ENCODE peak calls at places on chromosomes 1 and 21, in nine cellular contexts. A, H, V, W, P, T, X, S and F are unnamed samples.

GRCh38 chr1:220990417-220991337 is 111.4 kb downstream of the HLX start:
- DNase-seq in A (no peak), H (no peak), V (peak), W (no peak), P (peak), T (peak), X (peak), S (no peak), F (no peak)

GRCh38 chr1:10519016-10519417 is 44.3 kb downstream of the PEX14 start:
- DNase-seq in A (no peak), H (peak), V (no peak), W (no peak), P (no peak), T (no peak), X (peak), S (no peak), F (no peak)

GRCh38 chr1:147627435-147628110 is 42.8 kb downstream of the ACP6 start:
- DNase-seq in A (peak), H (peak), V (peak), W (peak), P (peak), T (peak), X (peak), S (peak), F (peak)

GRCh38 chr1:204992499-204992898 is 50.5 kb upstream of the CNTN2 start:
- DNase-seq in A (peak), H (peak), V (no peak), W (no peak), P (no peak), T (no peak), X (no peak), S (no peak), F (no peak)

GRCh38 chr1:53166912-53167311 is 24.5 kb upstream of the SLC1A7 start:
- DNase-seq in A (no peak), H (no peak), V (no peak), W (no peak), P (no peak), T (no peak), X (no peak), S (no peak), F (no peak)

GRCh38 chr21:36860736-36861594 is 105.5 kb downstream of the HLCS start:
- DNase-seq in A (no peak), H (no peak), V (peak), W (no peak), P (no peak), T (peak), X (no peak), S (no peak), F (peak)

GRCh38 chr1:30184393-30185141 is 538.8 kb downstream of the MATN1 start:
- DNase-seq in A (no peak), H (no peak), V (no peak), W (no peak), P (no peak), T (no peak), X (no peak), S (no peak), F (no peak)

GRCh38 chr1:83098791-83099190 is 900.1 kb downstream of the TTLL7 start:
- DNase-seq in A (no peak), H (no peak), V (no peak), W (no peak), P (no peak), T (no peak), X (no peak), S (no peak), F (no peak)

GRCh38 chr1:147837845-147838363 is 64.7 kb upstream of the GJA8 start:
- DNase-seq in A (no peak), H (no peak), V (no peak), W (no peak), P (no peak), T (no peak), X (no peak), S (no peak), F (no peak)

GRCh38 chr1:15680614-15681345 is 3.3 kb upstream of the PLEKHM2 start:
- DNase-seq in A (no peak), H (peak), V (peak), W (no peak), P (no peak), T (peak), X (no peak), S (peak), F (peak)

GRCh38 chr1:30525631-30525979 is 197.8 kb downstream of the MATN1 start:
- DNase-seq in A (no peak), H (peak), V (no peak), W (no peak), P (no peak), T (no peak), X (no peak), S (no peak), F (no peak)

GRCh38 chr1:5597991-5598823 is 394.0 kb downstream of the NPHP4 start:
- DNase-seq in A (no peak), H (peak), V (no peak), W (no peak), P (no peak), T (no peak), X (no peak), S (no peak), F (no peak)

GRCh38 chr1:31801450-31801849 is 14.4 kb downstream of the SPOCD1 start:
- DNase-seq in A (no peak), H (no peak), V (no peak), W (no peak), P (no peak), T (no peak), X (no peak), S (no peak), F (no peak)

GRCh38 chr1:30991852-30992606 is 73.5 kb downstream of the PUM1 start:
- DNase-seq in A (no peak), H (no peak), V (no peak), W (no peak), P (no peak), T (no peak), X (no peak), S (no peak), F (no peak)

GRCh38 chr1:224092111-224092510 is 21.8 kb upstream of the FBXO28 start:
- DNase-seq in A (no peak), H (no peak), V (no peak), W (no peak), P (no peak), T (no peak), X (no peak), S (no peak), F (no peak)

GRCh38 chr21:23401278-23401677 is 2206.0 kb downstream of the MRPL39 start:
- DNase-seq in A (no peak), H (no peak), V (no peak), W (no peak), P (peak), T (peak), X (peak), S (no peak), F (no peak)

GRCh38 chr21:38487906-38488639 is 10.2 kb downstream of the ERG start:
- DNase-seq in A (no peak), H (no peak), V (no peak), W (no peak), P (no peak), T (no peak), X (no peak), S (no peak), F (no peak)

GRCh38 chr1:61210435-61211012 is 128.2 kb downstream of the NFIA start:
- DNase-seq in A (no peak), H (no peak), V (peak), W (no peak), P (no peak), T (no peak), X (peak), S (no peak), F (no peak)

GRCh38 chr1:160544647-160545046 is 21.6 kb upstream of the SLAMF6 start:
- DNase-seq in A (no peak), H (no peak), V (no peak), W (no peak), P (peak), T (peak), X (no peak), S (no peak), F (no peak)
- TF ChIP-seq CTCF in A (peak), H (peak), V (peak), W (peak), P (peak), T (peak), X (peak), S (peak), F (peak)

GRCh38 chr1:111988377-111988742 is 1.1 kb downstream of the KCND3 start:
- DNase-seq in A (no peak), H (no peak), V (no peak), W (no peak), P (no peak), T (no peak), X (no peak), S (no peak), F (no peak)
- H3K4me3 ChIP-seq in A (peak), H (peak), V (peak), W (no peak), P (no peak), T (no peak), X (no peak), S (no peak), F (no peak)

GRCh38 chr1:194181845-194182244 is 995.4 kb upstream of the B3GALT2 start:
- DNase-seq in A (no peak), H (no peak), V (no peak), W (no peak), P (no peak), T (no peak), X (no peak), S (no peak), F (no peak)
- TF ChIP-seq CTCF in A (no peak), H (no peak), V (no peak), W (no peak), P (no peak), T (no peak), X (no peak), S (no peak), F (no peak)

DNA sequence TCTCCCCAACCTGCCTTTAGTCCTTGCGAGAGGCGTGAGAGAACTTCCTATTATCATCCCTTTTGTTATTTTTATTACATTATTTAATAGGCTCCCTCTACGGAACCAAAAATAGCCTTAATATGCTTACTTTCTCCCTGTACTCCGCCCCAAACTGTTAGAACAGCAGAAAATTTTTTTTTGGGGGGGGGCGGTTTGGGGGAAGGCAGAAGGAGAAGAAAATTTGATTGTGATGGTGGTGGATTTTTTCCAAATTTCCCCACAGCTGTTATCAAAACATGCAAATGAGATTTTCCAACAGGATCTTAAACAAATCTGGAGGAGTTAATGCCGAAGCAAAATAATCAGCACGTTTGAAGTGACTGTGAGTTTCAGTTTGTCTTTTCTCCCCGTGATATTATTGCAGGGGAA is 1.4 kb upstream of the PRRX1 start:
- DNase-seq in A (no peak), H (no peak), V (peak), W (no peak), P (no peak), T (peak), X (no peak), S (no peak), F (no peak)
- H3K4me3 ChIP-seq in A (peak), H (peak), V (peak), W (no peak), P (peak), T (peak), X (peak), S (peak), F (peak)